ENCODE peak calls at places on chromosomes 16 and 17, in seven cellular contexts. W is GM12891, C is H1, I is sigmoid colon, L is GM23338, S is HCT116, U is suprapubic skin. Q is an unnamed sample.

GRCh38 chr17:17416007-17416399 is 60.8 kb upstream of the MED9 start:
- DNase-seq in W (no peak), C (no peak), I (peak), L (peak), S (peak), U (no peak), Q (no peak)

GRCh38 chr16:1407749-1408148 is 6.8 kb downstream of the UNKL start:
- DNase-seq in W (no peak), C (no peak), I (no peak), L (no peak), S (no peak), U (no peak), Q (no peak)

GRCh38 chr17:68318103-68318991 is 27.1 kb downstream of the ARSG start:
- DNase-seq in W (no peak), C (no peak), I (no peak), L (no peak), S (peak), U (no peak), Q (no peak)

GRCh38 chr17:41651625-41652460 is 27.5 kb upstream of the KRT17 start:
- DNase-seq in W (no peak), C (no peak), I (peak), L (no peak), S (no peak), U (no peak), Q (peak)

GRCh38 chr17:50107790-50108414 is 12.8 kb downstream of the PDK2 start:
- DNase-seq in W (no peak), C (no peak), I (no peak), L (no peak), S (no peak), U (no peak), Q (no peak)

GRCh38 chr16:58487566-58488351 is 12.2 kb upstream of the NDRG4 start:
- DNase-seq in W (peak), C (peak), I (peak), L (peak), S (peak), U (no peak), Q (peak)

GRCh38 chr16:11361751-11362742 is 16.8 kb downstream of the RMI2 start:
- DNase-seq in W (peak), C (no peak), I (no peak), L (no peak), S (no peak), U (no peak), Q (peak)

GRCh38 chr17:58595194-58595792 is 80.9 kb upstream of the MTMR4 start:
- DNase-seq in W (no peak), C (no peak), I (peak), L (peak), S (peak), U (no peak), Q (no peak)

GRCh38 chr16:50093607-50094570 is 28.1 kb downstream of the HEATR3 start:
- DNase-seq in W (no peak), C (no peak), I (peak), L (no peak), S (no peak), U (no peak), Q (no peak)

GRCh38 chr16:88781140-88782077 is 3.6 kb downstream of the PIEZO1 start:
- DNase-seq in W (no peak), C (no peak), I (no peak), L (no peak), S (no peak), U (no peak), Q (peak)

GRCh38 chr17:2292100-2292499 is 11.5 kb downstream of the SMG6 start:
- DNase-seq in W (no peak), C (no peak), I (no peak), L (no peak), S (no peak), U (no peak), Q (no peak)

GRCh38 chr17:27224526-27225315 is 69.2 kb upstream of the WSB1 start:
- DNase-seq in W (no peak), C (no peak), I (no peak), L (no peak), S (no peak), U (no peak), Q (no peak)

GRCh38 chr16:27824786-27825185 is 238.7 kb downstream of the GSG1L start:
- DNase-seq in W (no peak), C (no peak), I (peak), L (no peak), S (no peak), U (peak), Q (peak)

GRCh38 chr17:79978545-79978852 is 57.2 kb downstream of the TBC1D16 start:
- DNase-seq in W (no peak), C (no peak), I (peak), L (no peak), S (no peak), U (peak), Q (no peak)

GRCh38 chr16:30903596-30903995 is 7.2 kb downstream of the CTF1 start:
- DNase-seq in W (no peak), C (no peak), I (peak), L (no peak), S (no peak), U (no peak), Q (no peak)

GRCh38 chr17:81558115-81558468 is 5.9 kb upstream of the FAAP100 start:
- DNase-seq in W (no peak), C (no peak), I (no peak), L (no peak), S (no peak), U (no peak), Q (no peak)

GRCh38 chr17:5131146-5131715 is 15.4 kb downstream of the USP6 start:
- DNase-seq in W (no peak), C (no peak), I (no peak), L (no peak), S (no peak), U (no peak), Q (no peak)

GRCh38 chr17:4852504-4853075 is 19.4 kb downstream of the MINK1 start:
- DNase-seq in W (no peak), C (no peak), I (no peak), L (no peak), S (no peak), U (no peak), Q (no peak)

GRCh38 chr16:1991588-1992474 is 2.1 kb downstream of the SYNGR3 start:
- DNase-seq in W (peak), C (peak), I (peak), L (peak), S (peak), U (peak), Q (peak)

GRCh38 chr17:58694302-58694701 is 1.9 kb downstream of the RAD51C start:
- DNase-seq in W (no peak), C (no peak), I (no peak), L (no peak), S (no peak), U (no peak), Q (no peak)

GRCh38 chr17:29368926-29369325 is 21.2 kb upstream of the TAOK1 start:
- DNase-seq in W (no peak), C (no peak), I (no peak), L (peak), S (no peak), U (no peak), Q (no peak)

GRCh38 chr16:21172650-21173049 is 14.2 kb downstream of the LDAF1 start:
- DNase-seq in W (no peak), C (no peak), I (no peak), L (no peak), S (no peak), U (no peak), Q (no peak)

GRCh38 chr17:72390675-72391501 is 270.1 kb downstream of the SOX9 start:
- DNase-seq in W (no peak), C (no peak), I (no peak), L (no peak), S (no peak), U (no peak), Q (no peak)

GRCh38 chr17:70609566-70609965 is 440.2 kb downstream of the KCNJ2 start:
- DNase-seq in W (no peak), C (no peak), I (no peak), L (no peak), S (no peak), U (no peak), Q (no peak)

GRCh38 chr17:34721326-34721725 is 141.9 kb downstream of the TMEM132E start:
- DNase-seq in W (no peak), C (no peak), I (no peak), L (no peak), S (peak), U (no peak), Q (no peak)

GRCh38 chr16:16067127-16067526 is 117.7 kb downstream of the ABCC1 start:
- DNase-seq in W (no peak), C (no peak), I (peak), L (no peak), S (no peak), U (no peak), Q (no peak)

GRCh38 chr17:50209133-50209471 is 7.7 kb upstream of the COL1A1 start:
- DNase-seq in W (no peak), C (no peak), I (no peak), L (no peak), S (no peak), U (peak), Q (no peak)

GRCh38 chr17:16377804-16378400 is 3.0 kb upstream of the UBB start:
- DNase-seq in W (no peak), C (no peak), I (no peak), L (no peak), S (no peak), U (no peak), Q (no peak)

GRCh38 chr17:47237841-47238240 is 15.8 kb upstream of the ITGB3 start:
- DNase-seq in W (no peak), C (no peak), I (no peak), L (no peak), S (no peak), U (no peak), Q (no peak)

GRCh38 chr17:47240806-47241205 is 12.8 kb upstream of the ITGB3 start:
- DNase-seq in W (no peak), C (no peak), I (no peak), L (no peak), S (no peak), U (no peak), Q (no peak)

GRCh38 chr17:47240375-47240764 is 13.3 kb upstream of the ITGB3 start:
- DNase-seq in W (no peak), C (no peak), I (no peak), L (no peak), S (no peak), U (no peak), Q (no peak)

GRCh38 chr17:47238321-47239010 is 15.2 kb upstream of the ITGB3 start:
- DNase-seq in W (no peak), C (no peak), I (no peak), L (no peak), S (no peak), U (no peak), Q (no peak)

GRCh38 chr17:47239663-47240374 is 13.8 kb upstream of the ITGB3 start:
- DNase-seq in W (no peak), C (no peak), I (peak), L (no peak), S (peak), U (peak), Q (no peak)
- TF ChIP-seq POLR2AphosphoS5 in W (no peak), C (no peak), I (peak), L (no peak), S (no peak), U (peak), Q (no peak)

DNA sequence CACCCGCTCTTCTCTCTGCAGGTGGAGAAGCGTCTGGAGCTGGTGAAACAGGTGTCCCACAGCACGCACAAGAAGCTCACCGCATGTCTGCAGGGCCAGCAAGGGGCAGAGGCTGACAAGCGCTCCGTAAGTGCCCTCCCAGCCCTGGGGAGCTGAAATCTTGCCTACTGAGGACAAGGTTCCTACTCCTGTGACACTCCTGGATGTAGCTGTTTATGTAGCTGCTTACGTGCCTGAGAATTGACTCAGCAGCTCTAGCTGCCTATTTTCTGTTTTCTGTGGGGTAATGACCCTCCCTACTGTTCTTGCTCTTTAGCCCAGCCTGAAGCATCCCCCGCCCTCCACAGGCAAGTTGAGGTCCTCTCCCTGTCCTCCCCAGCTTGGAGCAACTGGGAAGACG is 107.1 kb downstream of the ARHGAP44 start:
- DNase-seq in W (no peak), C (no peak), I (no peak), L (no peak), S (no peak), U (no peak), Q (no peak)
- TF ChIP-seq POLR2AphosphoS5 in W (no peak), C (no peak), I (no peak), L (no peak), S (no peak), U (no peak), Q (no peak)

GRCh38 chr17:44070455-44071197 is at the start of gene G6PC3:
- DNase-seq in W (peak), C (peak), I (peak), L (peak), S (peak), U (peak), Q (peak)
- TF ChIP-seq POLR2AphosphoS5 in W (peak), C (peak), I (peak), L (peak), S (peak), U (peak), Q (peak)

GRCh38 chr16:8866118-8866883 is 2.5 kb downstream of the CARHSP1 start:
- DNase-seq in W (no peak), C (peak), I (peak), L (peak), S (no peak), U (no peak), Q (no peak)
- TF ChIP-seq POLR2AphosphoS5 in W (no peak), C (peak), I (peak), L (peak), S (no peak), U (no peak), Q (no peak)

GRCh38 chr16:69088684-69089083 is 16.8 kb upstream of the HAS3 start:
- DNase-seq in W (no peak), C (no peak), I (no peak), L (no peak), S (no peak), U (no peak), Q (no peak)

GRCh38 chr16:69085032-69085695 is 20.3 kb upstream of the HAS3 start:
- DNase-seq in W (no peak), C (no peak), I (no peak), L (no peak), S (no peak), U (no peak), Q (no peak)

GRCh38 chr16:69089091-69089912 is 16.2 kb upstream of the HAS3 start:
- DNase-seq in W (peak), C (no peak), I (no peak), L (peak), S (no peak), U (no peak), Q (no peak)

GRCh38 chr16:69084301-69084700 is 21.2 kb upstream of the HAS3 start:
- DNase-seq in W (no peak), C (no peak), I (no peak), L (no peak), S (no peak), U (no peak), Q (no peak)

GRCh38 chr16:69087161-69087581 is 18.3 kb upstream of the HAS3 start:
- DNase-seq in W (no peak), C (no peak), I (no peak), L (no peak), S (no peak), U (no peak), Q (no peak)
- TF ChIP-seq POLR2AphosphoS5 in W (no peak), C (no peak), I (no peak), L (no peak), S (no peak), U (no peak), Q (no peak)

GRCh38 chr16:84774810-84775209 is 45.0 kb upstream of the CRISPLD2 start:
- DNase-seq in W (no peak), C (no peak), I (peak), L (no peak), S (no peak), U (no peak), Q (no peak)
- TF ChIP-seq POLR2AphosphoS5 in W (no peak), C (no peak), I (peak), L (no peak), S (no peak), U (no peak), Q (no peak)

DNA sequence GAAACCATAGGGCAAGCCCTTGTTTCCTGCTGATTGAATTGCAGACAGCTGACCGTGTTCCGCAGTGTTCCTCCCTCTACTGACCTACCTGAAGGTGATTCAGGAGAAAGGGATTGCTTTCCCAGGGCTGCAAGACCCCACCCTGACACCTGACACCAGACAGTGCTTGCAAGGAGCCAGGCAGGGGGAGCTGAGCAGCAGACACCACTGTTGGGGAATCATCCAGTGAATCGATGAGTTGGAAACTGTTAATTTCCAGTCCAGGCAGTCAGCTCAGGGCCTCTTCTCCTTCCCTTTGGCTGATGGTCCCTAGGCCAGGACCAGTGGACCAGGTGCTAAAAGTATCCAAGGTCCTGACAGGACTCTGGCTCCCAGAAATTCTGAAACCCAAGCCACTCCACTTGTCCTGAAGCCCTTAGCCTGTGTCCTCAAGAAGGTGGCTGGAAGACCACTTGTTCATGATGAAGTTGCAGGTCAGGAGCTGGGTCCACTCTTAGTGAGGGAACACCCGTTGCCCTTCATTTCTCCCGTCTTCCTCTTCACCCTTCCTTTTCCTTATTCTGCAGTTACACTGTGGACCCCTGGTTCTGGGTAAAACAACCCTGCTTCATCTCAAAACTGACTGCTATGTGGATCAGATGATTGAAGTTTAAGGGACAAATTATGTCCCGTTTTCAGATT is 9.5 kb upstream of the UNK start:
- DNase-seq in W (no peak), C (peak), I (peak), L (peak), S (no peak), U (peak), Q (peak)
- TF ChIP-seq POLR2AphosphoS5 in W (peak), C (peak), I (peak), L (no peak), S (no peak), U (no peak), Q (no peak)

DNA sequence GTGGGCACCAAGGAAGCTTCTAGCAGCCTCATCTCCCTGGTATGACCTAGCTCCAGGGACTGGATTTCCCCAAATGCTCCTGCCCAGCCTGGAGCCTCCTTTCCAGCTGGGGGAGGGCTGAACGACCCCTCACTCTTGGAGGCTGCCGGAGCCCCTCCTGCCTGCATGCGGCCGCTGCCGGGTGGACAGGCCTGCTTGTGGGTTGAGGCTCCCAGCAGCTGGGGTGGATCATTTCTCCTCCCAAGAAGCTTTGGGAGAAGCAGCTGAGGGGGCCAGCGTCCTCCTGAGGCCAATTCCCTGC is 213.6 kb downstream of the SEC14L1 start:
- DNase-seq in W (no peak), C (no peak), I (no peak), L (no peak), S (no peak), U (no peak), Q (no peak)
- TF ChIP-seq POLR2AphosphoS5 in W (no peak), C (no peak), I (no peak), L (no peak), S (no peak), U (no peak), Q (no peak)

DNA sequence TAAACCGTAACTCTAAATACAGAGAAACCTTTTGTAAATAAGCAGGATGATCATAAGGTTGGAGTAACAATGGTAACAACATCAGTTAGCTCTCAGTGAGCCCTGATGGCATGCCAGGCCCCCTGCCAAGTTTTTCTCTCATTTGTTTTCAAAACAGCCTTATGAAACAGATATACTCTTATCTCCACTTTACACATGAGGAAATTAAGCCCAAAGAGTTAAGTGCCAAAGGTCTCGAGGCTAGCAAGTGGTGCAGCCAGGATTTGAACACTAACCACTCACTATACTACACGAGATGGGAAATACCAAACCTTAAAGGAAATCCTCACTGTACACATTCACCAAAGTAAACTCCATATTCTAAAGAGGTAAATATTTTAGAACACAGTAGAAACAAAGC is 15.0 kb downstream of the USP31 start:
- DNase-seq in W (no peak), C (no peak), I (no peak), L (no peak), S (no peak), U (no peak), Q (no peak)
- TF ChIP-seq POLR2AphosphoS5 in W (no peak), C (no peak), I (no peak), L (no peak), S (no peak), U (no peak), Q (no peak)